ENCODE peak calls at places on chromosome 21, in five cellular contexts. H is NCI-H2081, C is Calu3, P is OCI-M1, J is prostate gland. N is an unnamed sample.

GRCh38 chr21:43289966-43290365 is 121.2 kb downstream of the CRYAA start:
- DNase-seq in H (no peak), C (no peak), P (no peak), J (no peak), N (no peak)

GRCh38 chr21:38511662-38512243 is 13.5 kb upstream of the ERG start:
- DNase-seq in H (no peak), C (no peak), P (peak), J (no peak), N (no peak)

GRCh38 chr21:42624936-42625335 is 28.5 kb upstream of the PDE9A start:
- DNase-seq in H (no peak), C (no peak), P (no peak), J (no peak), N (no peak)

GRCh38 chr21:43306911-43307676 is 119.8 kb downstream of the SIK1 start:
- DNase-seq in H (no peak), C (peak), P (peak), J (no peak), N (peak)

GRCh38 chr21:38139380-38140168 is 117.2 kb upstream of the KCNJ15 start:
- DNase-seq in H (peak), C (peak), P (no peak), J (peak), N (peak)

GRCh38 chr21:45408271-45408791 is 3.4 kb downstream of the COL18A1 start:
- DNase-seq in H (no peak), C (no peak), P (no peak), J (no peak), N (no peak)

GRCh38 chr21:46038871-46039397 is 57.4 kb downstream of the COL6A1 start:
- DNase-seq in H (no peak), C (peak), P (no peak), J (no peak), N (peak)

GRCh38 chr21:16309250-16309971 is 579.6 kb downstream of the USP25 start:
- DNase-seq in H (no peak), C (no peak), P (no peak), J (no peak), N (no peak)

N was measured in ELR.